ENCODE peak calls at places on chromosomes 16 and 17, in five cellular contexts. X is AG04450; A is cardiac muscle cell; K is CD8-positive, alpha-beta T cell; T is upper lobe of right lung. S is an unnamed sample.

GRCh38 chr16:73329363-73330306 is 281.7 kb upstream of the ZFHX3 start:
- DNase-seq in X (no peak), A (no peak), K (no peak), T (no peak), S (no peak)

GRCh38 chr16:35102780-35103403 is 1643.5 kb downstream of the TP53TG3F start:
- DNase-seq in X (no peak), A (no peak), K (no peak), T (no peak), S (no peak)

GRCh38 chr16:74186589-74186988 is 110.0 kb upstream of the PSMD7 start:
- DNase-seq in X (peak), A (peak), K (no peak), T (no peak), S (no peak)

GRCh38 chr16:83622010-83622409 is 185.8 kb upstream of the HSBP1 start:
- DNase-seq in X (no peak), A (no peak), K (no peak), T (no peak), S (no peak)

GRCh38 chr16:23149267-23149992 is at the start of gene USP31:
- DNase-seq in X (peak), A (peak), K (peak), T (peak), S (peak)

GRCh38 chr17:49962599-49963276 is 6.3 kb upstream of the DLX4 start:
- DNase-seq in X (no peak), A (no peak), K (no peak), T (no peak), S (no peak)

GRCh38 chr16:19694989-19695388 is 23.0 kb downstream of the KNOP1 start:
- DNase-seq in X (no peak), A (no peak), K (no peak), T (no peak), S (no peak)

GRCh38 chr17:47800686-47801085 is 20.9 kb downstream of the OSBPL7 start:
- DNase-seq in X (no peak), A (no peak), K (no peak), T (no peak), S (no peak)

GRCh38 chr16:27174007-27174406 is 29.3 kb upstream of the KDM8 start:
- DNase-seq in X (no peak), A (no peak), K (peak), T (no peak), S (peak)

GRCh38 chr17:39671651-39672521 is 3.6 kb downstream of the PNMT start:
- DNase-seq in X (no peak), A (peak), K (no peak), T (peak), S (peak)

GRCh38 chr17:6108382-6108781 is 38.2 kb downstream of the WSCD1 start:
- DNase-seq in X (no peak), A (no peak), K (no peak), T (peak), S (no peak)

GRCh38 chr17:4082136-4082924 is 60.5 kb downstream of the ZZEF1 start:
- DNase-seq in X (no peak), A (no peak), K (no peak), T (no peak), S (no peak)

GRCh38 chr17:21272250-21272649 is 12.3 kb upstream of the MAP2K3 start:
- DNase-seq in X (no peak), A (no peak), K (no peak), T (no peak), S (no peak)

GRCh38 chr16:2426941-2427361 is 2.3 kb upstream of the CCNF start:
- DNase-seq in X (no peak), A (peak), K (no peak), T (peak), S (no peak)

GRCh38 chr17:39164675-39165143 is 1.3 kb downstream of the ARL5C start:
- DNase-seq in X (peak), A (peak), K (peak), T (peak), S (peak)

GRCh38 chr17:1186923-1187771 is 7.4 kb upstream of the ABR start:
- DNase-seq in X (peak), A (peak), K (peak), T (peak), S (peak)

GRCh38 chr17:2964028-2964356 is 99.4 kb downstream of the OR1D5 start:
- DNase-seq in X (no peak), A (no peak), K (no peak), T (no peak), S (no peak)

GRCh38 chr17:79930077-79930785 is 91.0 kb upstream of the CBX4 start:
- DNase-seq in X (no peak), A (peak), K (no peak), T (no peak), S (no peak)

GRCh38 chr16:22360963-22361659 is 13.3 kb downstream of the CDR2 start:
- DNase-seq in X (no peak), A (no peak), K (no peak), T (no peak), S (peak)

GRCh38 chr17:39191750-39192510 is 5.5 kb downstream of the CACNB1 start:
- DNase-seq in X (no peak), A (no peak), K (no peak), T (no peak), S (no peak)

GRCh38 chr16:66030036-66030435 is 336.5 kb upstream of the CDH5 start:
- DNase-seq in X (peak), A (peak), K (no peak), T (no peak), S (no peak)

GRCh38 chr16:2467301-2468141 is 3.6 kb upstream of the NTN3 start:
- DNase-seq in X (no peak), A (peak), K (no peak), T (peak), S (peak)

GRCh38 chr17:83101805-83102480 is 22.5 kb downstream of the METRNL start:
- DNase-seq in X (no peak), A (peak), K (no peak), T (peak), S (no peak)

GRCh38 chr17:54844262-54844661 is 56.4 kb upstream of the TOM1L1 start:
- DNase-seq in X (no peak), A (no peak), K (no peak), T (no peak), S (no peak)

GRCh38 chr17:54849660-54850059 is 51.0 kb upstream of the TOM1L1 start:
- DNase-seq in X (no peak), A (no peak), K (no peak), T (no peak), S (no peak)

GRCh38 chr17:54848368-54848987 is 52.2 kb upstream of the TOM1L1 start:
- DNase-seq in X (no peak), A (no peak), K (no peak), T (no peak), S (no peak)
- H3K4me3 ChIP-seq in X (no peak), A (no peak), K (no peak), T (no peak), S (no peak)

GRCh38 chr17:34318474-34318873 is 761 bp upstream of the CCL8 start:
- DNase-seq in X (no peak), A (no peak), K (no peak), T (peak), S (peak)
- TF ChIP-seq CTCF in X (peak), A (peak), K (no peak), T (no peak), S (no peak)

GRCh38 chr17:75390982-75391381 is 14.5 kb downstream of the GRB2 start:
- DNase-seq in X (no peak), A (peak), K (no peak), T (no peak), S (no peak)

GRCh38 chr17:75396025-75396424 is 9.5 kb downstream of the GRB2 start:
- DNase-seq in X (no peak), A (no peak), K (no peak), T (no peak), S (no peak)

GRCh38 chr17:75393523-75394331 is 11.8 kb downstream of the GRB2 start:
- DNase-seq in X (peak), A (peak), K (peak), T (peak), S (peak)

GRCh38 chr17:75394332-75394918 is 11.1 kb downstream of the GRB2 start:
- DNase-seq in X (no peak), A (no peak), K (no peak), T (no peak), S (no peak)

GRCh38 chr17:75392559-75392958 is 12.9 kb downstream of the GRB2 start:
- DNase-seq in X (no peak), A (no peak), K (no peak), T (no peak), S (no peak)
- H3K4me3 ChIP-seq in X (peak), A (peak), K (no peak), T (no peak), S (no peak)

GRCh38 chr17:67221062-67221998 is 23.7 kb downstream of the HELZ start:
- DNase-seq in X (no peak), A (peak), K (no peak), T (no peak), S (peak)
- TF ChIP-seq CTCF in X (no peak), A (peak), K (peak), T (peak), S (peak)

S was measured in GM12865.